ENCODE peak calls at places on chromosome 22, in seven cellular contexts. F is dermis blood vessel endothelial cell; H is Right ventricle myocardium superior; U is NCI-H1092; K is NCI-H1105; T is stimulated activated CD4-positive, alpha-beta T cell treated with anti-CD3 and anti-CD28 coated beads, Interleukin-4, amount 100 ng/mL, for 1 hour; W is HEK293T. O is an unnamed sample.

GRCh38 chr22:26474687-26475086 is 8.9 kb downstream of the HPS4 start:
- DNase-seq in T (no peak), H (no peak), K (no peak), F (peak; percentile 42), U (no peak), W (no peak), O (no peak)

GRCh38 chr22:40196628-40197027 is 18.9 kb downstream of the TNRC6B start:
- DNase-seq in U (no peak), W (no peak), F (peak; percentile 88), H (no peak), K (no peak), T (peak; percentile 17), O (no peak)

GRCh38 chr22:43476341-43476740 is 64.5 kb downstream of the MPPED1 start:
- DNase-seq in T (no peak), K (no peak), H (no peak), F (no peak), U (peak; percentile 17), W (peak; percentile 44), O (no peak)

GRCh38 chr22:46735747-46736608 is 2.1 kb downstream of the CERK start:
- DNase-seq in H (peak; percentile 49), F (peak; percentile 92), K (no peak), T (no peak), W (no peak), U (no peak), O (no peak)

GRCh38 chr22:46079093-46079860 is 71.0 kb upstream of the PPARA start:
- DNase-seq in K (no peak), F (peak; percentile 22), W (no peak), U (no peak), T (no peak), H (peak; percentile 40), O (no peak)

GRCh38 chr22:46879083-46879482 is 116.6 kb downstream of the TBC1D22A start:
- DNase-seq in T (no peak), F (no peak), U (no peak), W (no peak), H (no peak), K (no peak), O (no peak)

GRCh38 chr22:50563410-50564160 is 866 bp upstream of the SYCE3 start:
- DNase-seq in F (no peak), U (no peak), W (no peak), H (peak; percentile 55), K (no peak), T (no peak), O (no peak)

GRCh38 chr22:33919591-33920501 is at the start of gene LARGE1:
- DNase-seq in F (peak; percentile 21), H (peak; percentile 64), W (peak; percentile 39), U (peak; percentile 27), K (peak; percentile 21), T (peak; percentile 16), O (no peak)

GRCh38 chr22:32535531-32536190 is 61.0 kb downstream of the FBXO7 start:
- DNase-seq in F (no peak), K (no peak), T (no peak), W (no peak), H (no peak), U (no peak), O (no peak)

GRCh38 chr22:46994983-46995382 is 232.5 kb downstream of the TBC1D22A start:
- DNase-seq in U (no peak), H (no peak), K (no peak), F (no peak), W (no peak), T (no peak), O (no peak)

GRCh38 chr22:19766506-19767426 is 6.2 kb downstream of the TBX1 start:
- DNase-seq in U (no peak), F (peak; percentile 50), T (peak; percentile 54), W (no peak), H (peak; percentile 82), K (no peak), O (no peak)

GRCh38 chr22:18119409-18120110 is 9.0 kb downstream of the TUBA8 start:
- DNase-seq in H (peak; percentile 63), W (no peak), K (no peak), F (no peak), T (no peak), U (no peak), O (no peak)

GRCh38 chr22:29309332-29310064 is 3.0 kb downstream of the GAS2L1 start:
- DNase-seq in K (no peak), W (no peak), H (peak; percentile 85), U (no peak), T (no peak), F (peak; percentile 53), O (no peak)

GRCh38 chr22:26599505-26599904 is 9.6 kb upstream of the TPST2 start:
- DNase-seq in F (no peak), H (no peak), W (no peak), K (no peak), U (no peak), T (no peak), O (no peak)

GRCh38 chr22:20782601-20783299 is 8.8 kb downstream of the SERPIND1 start:
- DNase-seq in F (peak; percentile 71), U (no peak), W (no peak), H (no peak), T (no peak), K (no peak), O (no peak)

GRCh38 chr22:50705219-50705691 is 32.6 kb downstream of the SHANK3 start:
- DNase-seq in H (peak; percentile 54), W (no peak), K (peak; percentile 94), U (peak; percentile 63), T (no peak), F (peak; percentile 76), O (no peak)

GRCh38 chr22:44351685-44352377 is 39.1 kb upstream of the SHISAL1 start:
- DNase-seq in H (peak; percentile 44), F (peak; percentile 58), T (peak; percentile 18), K (peak; percentile 76), W (no peak), U (no peak), O (no peak)

GRCh38 chr22:36026741-36027140 is 1.9 kb downstream of the RBFOX2 start:
- DNase-seq in K (no peak), U (no peak), W (no peak), T (no peak), F (peak; percentile 60), H (no peak), O (no peak)

O was measured in GM19239.